ENCODE peak calls at places on chromosomes 4 and X, in eight cellular contexts. U is kidney glomerular epithelial cell; B is substantia nigra; J is Karpas-422; N is NCI-H2029 treated with DMSO at 0.1 percent for 48 hours; X is adrenal gland; O is stimulated activated CD8-positive, alpha-beta memory T cell treated with anti-CD3 and anti-CD28 coated beads, Interleukin-2, amount 100 ng/mL, for 1 hour; E is fibroblast of the conjunctiva. Q is an unnamed sample.

GRCh38 chr4:168509786-168510185 is 12.9 kb downstream of the PALLD start:
- DNase-seq in U (peak; percentile 27), B (no peak), J (no peak), N (no peak), X (no peak), O (no peak), E (peak; percentile 83), Q (no peak)

GRCh38 chr4:158164849-158165248 is 8.0 kb downstream of the GASK1B start:
- DNase-seq in U (no peak), B (no peak), J (no peak), N (no peak), X (no peak), O (no peak), E (no peak), Q (no peak)

GRCh38 chrX:153830632-153831434 is 489 bp upstream of the PDZD4 start:
- DNase-seq in U (no peak), B (no peak), J (no peak), N (no peak), X (no peak), O (no peak), E (no peak), Q (no peak)

GRCh38 chr4:84215218-84215617 is 283.9 kb downstream of the NKX6-1 start:
- DNase-seq in U (no peak), B (no peak), J (no peak), N (no peak), X (no peak), O (no peak), E (no peak), Q (no peak)

GRCh38 chrX:65536291-65536690 is 1.7 kb upstream of the LAS1L start:
- DNase-seq in U (no peak), B (no peak), J (no peak), N (no peak), X (no peak), O (no peak), E (no peak), Q (no peak)

GRCh38 chr4:3713346-3713745 is 52.8 kb upstream of the ADRA2C start:
- DNase-seq in U (no peak), B (no peak), J (no peak), N (no peak), X (no peak), O (no peak), E (no peak), Q (no peak)

GRCh38 chr4:51963871-51964513 is 56.2 kb downstream of the LRRC66 start:
- DNase-seq in U (peak; percentile 39), B (no peak), J (no peak), N (no peak), X (no peak), O (no peak), E (no peak), Q (no peak)

GRCh38 chrX:149513713-149514427 is 8.8 kb upstream of the IDS start:
- DNase-seq in U (no peak), B (no peak), J (no peak), N (no peak), X (no peak), O (no peak), E (no peak), Q (no peak)

GRCh38 chr4:23966720-23967119 is 76.9 kb upstream of the PPARGC1A start:
- DNase-seq in U (no peak), B (no peak), J (peak; percentile 59), N (no peak), X (no peak), O (no peak), E (no peak), Q (no peak)

GRCh38 chrX:30653415-30654131 is at the start of gene GK:
- DNase-seq in U (no peak), B (peak; percentile 12), J (peak; percentile 64), N (no peak), X (peak; percentile 59), O (no peak), E (no peak), Q (no peak)

GRCh38 chr4:40675166-40675565 is 45.5 kb upstream of the RBM47 start:
- DNase-seq in U (no peak), B (no peak), J (no peak), N (no peak), X (no peak), O (no peak), E (no peak), Q (no peak)

GRCh38 chrX:155997436-155997835 is at the start of gene IL9R:
- DNase-seq in U (no peak), B (no peak), J (no peak), N (no peak), X (no peak), O (peak; percentile 4), E (no peak), Q (no peak)

GRCh38 chr4:158051401-158052235 is 121.2 kb downstream of the GASK1B start:
- DNase-seq in U (no peak), B (no peak), J (no peak), N (no peak), X (peak; percentile 56), O (no peak), E (peak; percentile 37), Q (no peak)

GRCh38 chr4:44056721-44057151 is 391.9 kb downstream of the KCTD8 start:
- DNase-seq in U (no peak), B (no peak), J (no peak), N (no peak), X (no peak), O (no peak), E (no peak), Q (no peak)

GRCh38 chr4:110503588-110504435 is 27.9 kb downstream of the ENPEP start:
- DNase-seq in U (no peak), B (no peak), J (no peak), N (no peak), X (no peak), O (no peak), E (no peak), Q (no peak)

GRCh38 chr4:113077611-113078010 is 28.2 kb downstream of the ANK2 start:
- DNase-seq in U (no peak), B (no peak), J (no peak), N (no peak), X (no peak), O (no peak), E (no peak), Q (no peak)

GRCh38 chr4:6563935-6564645 is 10.9 kb upstream of the MAN2B2 start:
- DNase-seq in U (no peak), B (no peak), J (no peak), N (no peak), X (no peak), O (no peak), E (no peak), Q (no peak)

GRCh38 chr4:150986085-150986484 is 29.0 kb downstream of the LRBA start:
- DNase-seq in U (no peak), B (no peak), J (no peak), N (no peak), X (no peak), O (no peak), E (no peak), Q (no peak)

GRCh38 chrX:625137-625691 is 5.4 kb upstream of the SHOX start:
- DNase-seq in U (no peak), B (no peak), J (no peak), N (no peak), X (no peak), O (no peak), E (no peak), Q (peak; percentile 2)

GRCh38 chrX:153648358-153649177 is 1.6 kb downstream of the DUSP9 start:
- DNase-seq in U (no peak), B (no peak), J (no peak), N (no peak), X (peak; percentile 5), O (no peak), E (no peak), Q (no peak)

GRCh38 chr4:71593306-71593705 is 190.6 kb downstream of the GC start:
- DNase-seq in U (no peak), B (no peak), J (no peak), N (no peak), X (no peak), O (no peak), E (no peak), Q (no peak)

GRCh38 chrX:357693-358471 is 28.8 kb downstream of the PPP2R3B start:
- DNase-seq in U (peak; percentile 26), B (no peak), J (no peak), N (no peak), X (no peak), O (no peak), E (no peak), Q (no peak)

GRCh38 chr4:129327637-129328036 is 231.7 kb downstream of the C4orf33 start:
- DNase-seq in U (no peak), B (no peak), J (peak; percentile 49), N (no peak), X (no peak), O (no peak), E (no peak), Q (no peak)

GRCh38 chr4:99008051-99008450 is 12.5 kb downstream of the METAP1 start:
- DNase-seq in U (no peak), B (no peak), J (no peak), N (no peak), X (no peak), O (no peak), E (no peak), Q (no peak)

GRCh38 chr4:139532951-139533350 is 23.1 kb downstream of the SETD7 start:
- DNase-seq in U (peak; percentile 61), B (no peak), J (no peak), N (no peak), X (no peak), O (no peak), E (no peak), Q (no peak)

GRCh38 chrX:23503835-23504539 is 163.3 kb upstream of the PRDX4 start:
- DNase-seq in U (peak; percentile 57), B (no peak), J (peak; percentile 36), N (peak; percentile 39), X (peak; percentile 77), O (no peak), E (no peak), Q (peak; percentile 79)

GRCh38 chr4:109665783-109666455 is 37.3 kb downstream of the CASP6 start:
- DNase-seq in U (no peak), B (no peak), J (no peak), N (no peak), X (no peak), O (no peak), E (no peak), Q (no peak)

GRCh38 chr4:14877246-14878220 is 124.7 kb upstream of the CPEB2 start:
- DNase-seq in U (no peak), B (no peak), J (peak; percentile 43), N (no peak), X (peak; percentile 27), O (no peak), E (no peak), Q (no peak)

GRCh38 chr4:102268355-102268754 is 76.9 kb downstream of the SLC39A8 start:
- DNase-seq in U (peak; percentile 22), B (no peak), J (no peak), N (no peak), X (no peak), O (no peak), E (no peak), Q (no peak)

GRCh38 chrX:50769389-50770063 is 44.5 kb downstream of the SHROOM4 start:
- DNase-seq in U (no peak), B (peak; percentile 25), J (no peak), N (no peak), X (no peak), O (no peak), E (no peak), Q (no peak)

Q was measured in mucosa of gallbladder.